ENCODE peak calls at places on chromosome 21, in eight cellular contexts. P is HL-60, G is choroid plexus epithelial cell, V is stomach, J is BE2C, R is neural crest cell, Y is sigmoid colon, W is IMR-90. A is an unnamed sample.

GRCh38 chr21:25573409-25574206 is 33.7 kb downstream of the MRPL39 start:
- DNase-seq in J (peak), R (no peak), G (peak), V (no peak), P (peak), Y (no peak), W (peak), A (no peak)

GRCh38 chr21:38330671-38331070 is 73.9 kb downstream of the KCNJ15 start:
- DNase-seq in P (no peak), R (no peak), G (no peak), V (no peak), Y (no peak), W (no peak), J (no peak), A (no peak)

GRCh38 chr21:25837545-25838263 is 102.9 kb downstream of the GABPA start:
- DNase-seq in G (peak), P (no peak), R (no peak), J (no peak), Y (no peak), W (peak), V (no peak), A (no peak)

GRCh38 chr21:15159382-15160020 is 94.7 kb upstream of the NRIP1 start:
- DNase-seq in J (no peak), R (no peak), V (no peak), P (no peak), G (peak), W (no peak), Y (no peak), A (no peak)

GRCh38 chr21:26140185-26140584 is 30.4 kb downstream of the APP start:
- DNase-seq in J (no peak), P (peak), R (no peak), W (peak), Y (peak), V (peak), G (peak), A (no peak)

GRCh38 chr21:36917487-36918158 is 48.8 kb downstream of the HLCS start:
- DNase-seq in V (peak), Y (no peak), J (no peak), P (no peak), W (peak), G (peak), R (no peak), A (peak)

GRCh38 chr21:15826147-15826780 is 96.5 kb downstream of the USP25 start:
- DNase-seq in P (peak), V (no peak), J (no peak), R (no peak), Y (no peak), W (peak), G (peak), A (no peak)

GRCh38 chr21:26293291-26293946 is 122.8 kb upstream of the APP start:
- DNase-seq in Y (no peak), R (no peak), P (no peak), V (no peak), G (no peak), J (no peak), W (no peak), A (no peak)

GRCh38 chr21:33976082-33976979 is 60.7 kb upstream of the ATP5PO start:
- DNase-seq in J (no peak), W (peak), P (peak), R (no peak), V (no peak), Y (peak), G (peak), A (no peak)

GRCh38 chr21:26954591-26955214 is 12.2 kb downstream of the ADAMTS5 start:
- DNase-seq in G (no peak), W (no peak), R (no peak), V (no peak), Y (no peak), P (no peak), J (no peak), A (peak)

GRCh38 chr21:28142692-28143091 is 850.0 kb downstream of the LTN1 start:
- DNase-seq in G (peak), J (no peak), W (peak), P (peak), R (no peak), Y (no peak), V (no peak), A (no peak)

GRCh38 chr21:25859264-25859931 is 124.6 kb downstream of the GABPA start:
- DNase-seq in R (no peak), J (no peak), Y (no peak), P (no peak), W (peak), G (no peak), V (no peak), A (no peak)

GRCh38 chr21:36163780-36164426 is 7.3 kb downstream of the DOP1B start:
- DNase-seq in P (peak), J (no peak), G (no peak), R (no peak), W (no peak), Y (no peak), V (no peak), A (no peak)

GRCh38 chr21:15050588-15051377 is 14.0 kb downstream of the NRIP1 start:
- DNase-seq in V (no peak), W (no peak), R (no peak), G (no peak), P (no peak), J (no peak), Y (no peak), A (no peak)

GRCh38 chr21:35585155-35585554 is 475.2 kb downstream of the SETD4 start:
- DNase-seq in P (no peak), G (no peak), W (peak), Y (no peak), V (no peak), R (no peak), J (no peak), A (no peak)

GRCh38 chr21:36990508-36991205 is 15.8 kb upstream of the RIPPLY3 start:
- DNase-seq in R (no peak), W (no peak), J (no peak), G (no peak), V (no peak), P (no peak), Y (no peak), A (no peak)

GRCh38 chr21:17911628-17912027 is 92.5 kb upstream of the C21orf91 start:
- DNase-seq in W (peak), Y (no peak), R (no peak), J (no peak), G (peak), V (no peak), P (no peak), A (no peak)

GRCh38 chr21:15894596-15894995 is 164.8 kb downstream of the USP25 start:
- DNase-seq in P (no peak), Y (no peak), G (peak), J (no peak), V (no peak), W (peak), R (no peak), A (no peak)

GRCh38 chr21:26769613-26770188 is 75.5 kb downstream of the ADAMTS1 start:
- DNase-seq in V (no peak), R (no peak), J (peak), G (peak), Y (no peak), W (peak), P (no peak), A (no peak)

GRCh38 chr21:45235488-45235887 is 52.2 kb downstream of the POFUT2 start:
- DNase-seq in W (no peak), G (no peak), P (no peak), Y (no peak), R (no peak), V (no peak), J (no peak), A (no peak)

GRCh38 chr21:45234127-45234526 is 53.6 kb downstream of the POFUT2 start:
- DNase-seq in P (no peak), W (no peak), Y (no peak), J (no peak), V (no peak), G (no peak), R (no peak), A (no peak)

GRCh38 chr21:45236481-45236880 is 51.2 kb downstream of the POFUT2 start:
- DNase-seq in V (no peak), Y (no peak), P (peak), R (no peak), G (no peak), W (no peak), J (no peak), A (no peak)

DNA sequence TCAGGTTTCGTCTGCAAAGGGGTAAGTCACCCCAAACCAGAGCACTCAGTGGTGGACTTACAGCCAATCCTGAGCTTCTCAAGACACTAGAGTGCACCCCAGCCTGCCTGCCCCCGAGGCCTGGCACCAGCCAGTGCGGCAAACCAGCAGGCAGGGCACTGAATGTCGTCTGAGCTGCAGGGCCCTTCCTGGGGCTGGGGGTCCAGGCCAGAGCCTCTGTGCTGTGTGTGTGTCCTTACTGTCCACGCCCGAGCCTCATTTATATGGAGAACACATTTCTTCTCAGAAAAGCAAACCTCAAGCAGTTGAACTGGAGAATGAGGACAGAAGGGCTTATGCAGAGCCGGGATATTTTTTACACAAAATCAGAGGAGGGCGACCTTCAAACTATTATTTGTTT is 52.8 kb downstream of the POFUT2 start:
- DNase-seq in V (no peak), P (no peak), W (no peak), Y (no peak), J (no peak), R (no peak), G (no peak), A (no peak)
- TF ChIP-seq CTCF in V (no peak), P (no peak), W (no peak), Y (no peak), J (no peak), R (no peak), G (no peak), A (no peak)

GRCh38 chr21:44511938-44512275 is 28.1 kb downstream of the KRTAP10-1 start:
- DNase-seq in P (no peak), Y (no peak), G (no peak), J (no peak), W (no peak), R (no peak), V (no peak), A (no peak)

GRCh38 chr21:44514218-44514520 is 25.8 kb downstream of the KRTAP10-1 start:
- DNase-seq in J (no peak), G (no peak), P (no peak), W (no peak), R (no peak), V (no peak), Y (no peak), A (no peak)

GRCh38 chr21:44514746-44515358 is 25.1 kb downstream of the KRTAP10-1 start:
- DNase-seq in Y (no peak), P (no peak), W (no peak), V (no peak), R (no peak), J (no peak), G (no peak), A (peak)

GRCh38 chr21:44512496-44513388 is 27.3 kb downstream of the KRTAP10-1 start:
- DNase-seq in J (no peak), G (no peak), W (no peak), R (no peak), V (no peak), Y (no peak), P (no peak), A (peak)

GRCh38 chr21:44513389-44514217 is 26.4 kb downstream of the KRTAP10-1 start:
- DNase-seq in P (no peak), V (no peak), J (no peak), R (no peak), W (no peak), Y (no peak), G (no peak), A (peak)
- TF ChIP-seq CTCF in P (no peak), V (no peak), J (no peak), R (no peak), W (no peak), Y (no peak), G (no peak), A (no peak)

GRCh38 chr21:18951291-18952038 is 547.9 kb upstream of the TMPRSS15 start:
- DNase-seq in Y (no peak), P (peak), R (peak), J (peak), W (no peak), G (peak), V (no peak), A (peak)
- TF ChIP-seq CTCF in Y (no peak), P (peak), R (peak), J (peak), W (no peak), G (peak), V (peak), A (peak)

DNA sequence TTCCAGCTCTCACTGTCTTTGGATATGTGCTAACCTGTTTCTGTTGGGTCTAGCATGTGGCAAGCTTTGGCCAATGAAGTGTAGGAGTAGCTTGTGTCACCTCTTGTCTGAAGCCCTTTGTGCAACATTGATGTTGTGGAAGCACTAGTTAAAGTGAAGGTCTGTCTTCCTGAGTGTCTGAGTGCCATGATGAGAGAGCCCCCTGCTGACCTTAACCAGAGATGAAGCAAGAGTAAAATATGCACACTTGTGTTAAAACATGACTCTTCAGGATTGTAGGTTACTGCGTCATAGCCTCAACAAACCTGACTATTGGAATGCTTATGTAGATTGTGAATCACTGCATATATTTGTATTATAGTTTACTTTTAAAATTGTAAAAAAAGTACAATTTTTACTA is 103.7 kb downstream of the NCAM2 start:
- DNase-seq in G (peak), V (no peak), R (peak), Y (no peak), J (peak), W (peak), P (peak), A (no peak)
- TF ChIP-seq CTCF in G (peak), V (no peak), R (peak), Y (no peak), J (peak), W (peak), P (peak), A (peak)

GRCh38 chr21:32483293-32483595 is 70.7 kb downstream of the EVA1C start:
- DNase-seq in W (no peak), Y (no peak), J (no peak), V (no peak), R (no peak), P (no peak), G (no peak), A (no peak)

GRCh38 chr21:32481875-32482408 is 69.4 kb downstream of the EVA1C start:
- DNase-seq in W (no peak), G (no peak), Y (no peak), R (no peak), J (no peak), V (no peak), P (no peak), A (no peak)

GRCh38 chr21:32480381-32480780 is 67.9 kb downstream of the EVA1C start:
- DNase-seq in R (no peak), G (no peak), W (no peak), V (no peak), P (no peak), Y (no peak), J (no peak), A (no peak)

GRCh38 chr21:32484706-32485380 is 72.3 kb downstream of the EVA1C start:
- DNase-seq in R (no peak), G (no peak), J (no peak), P (peak), W (no peak), V (peak), Y (no peak), A (no peak)

GRCh38 chr21:32482565-32483292 is 70.2 kb downstream of the EVA1C start:
- DNase-seq in V (no peak), P (no peak), G (no peak), Y (no peak), W (no peak), R (no peak), J (no peak), A (no peak)
- TF ChIP-seq CTCF in V (no peak), P (no peak), G (no peak), Y (no peak), W (no peak), R (no peak), J (no peak), A (no peak)

DNA sequence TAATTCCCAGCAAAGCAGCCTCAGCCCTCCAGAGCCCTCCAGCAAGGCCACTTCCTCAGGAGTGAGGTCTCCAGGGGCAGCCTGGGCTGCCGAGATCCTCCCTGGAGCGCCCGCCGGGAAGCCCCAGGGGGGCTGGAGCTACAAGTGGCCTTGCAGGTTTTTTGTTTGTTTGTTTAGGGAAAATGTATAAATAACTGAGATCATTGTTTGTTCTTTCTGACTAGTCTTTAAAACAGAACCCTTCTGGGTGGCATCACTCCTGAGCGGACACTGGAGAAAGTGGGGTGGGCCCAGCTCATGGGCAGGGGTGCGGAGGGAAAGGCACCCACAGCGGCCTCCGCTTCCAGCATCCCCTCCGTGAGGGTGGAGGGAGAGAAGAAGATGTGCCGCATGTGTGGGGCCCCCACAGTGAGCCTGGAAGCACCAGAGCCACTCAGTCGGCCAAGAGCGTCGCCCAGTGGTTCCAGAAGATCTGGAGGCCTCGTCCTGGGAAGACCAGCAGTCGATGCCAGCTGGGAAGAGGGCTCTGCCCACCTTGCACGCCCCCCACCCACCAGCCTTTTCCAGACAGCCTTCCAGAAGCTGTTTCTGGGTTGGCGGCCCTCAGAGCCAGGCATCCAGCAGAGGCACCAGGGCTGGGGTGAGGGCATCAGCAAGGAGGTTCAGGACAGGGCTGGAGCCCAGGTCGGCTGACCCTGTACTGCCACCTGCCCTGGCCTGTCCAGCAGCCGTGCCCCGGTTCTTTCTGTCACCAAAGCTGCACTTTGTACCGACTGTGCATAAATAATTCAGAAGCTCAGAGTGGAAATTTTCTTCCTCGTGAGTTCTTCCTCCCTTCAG is 34.6 kb downstream of the TFF3 start:
- DNase-seq in P (no peak), J (no peak), V (no peak), G (no peak), W (no peak), R (no peak), Y (no peak), A (no peak)
- TF ChIP-seq CTCF in P (no peak), J (no peak), V (no peak), G (no peak), W (no peak), R (no peak), Y (no peak), A (no peak)

GRCh38 chr21:44282370-44282769 is 3.3 kb upstream of the AIRE start:
- DNase-seq in J (no peak), G (no peak), V (no peak), W (no peak), R (no peak), P (no peak), Y (no peak), A (no peak)

GRCh38 chr21:44285547-44285992 is at the start of gene AIRE:
- DNase-seq in R (no peak), W (peak), P (no peak), G (no peak), V (no peak), Y (no peak), J (peak), A (peak)

GRCh38 chr21:44281801-44282200 is 3.9 kb upstream of the AIRE start:
- DNase-seq in R (no peak), G (no peak), Y (no peak), W (no peak), P (no peak), J (no peak), V (no peak), A (no peak)

GRCh38 chr21:44285102-44285501 is 574 bp upstream of the AIRE start:
- DNase-seq in Y (no peak), P (no peak), W (no peak), J (peak), G (no peak), R (no peak), V (no peak), A (peak)

DNA sequence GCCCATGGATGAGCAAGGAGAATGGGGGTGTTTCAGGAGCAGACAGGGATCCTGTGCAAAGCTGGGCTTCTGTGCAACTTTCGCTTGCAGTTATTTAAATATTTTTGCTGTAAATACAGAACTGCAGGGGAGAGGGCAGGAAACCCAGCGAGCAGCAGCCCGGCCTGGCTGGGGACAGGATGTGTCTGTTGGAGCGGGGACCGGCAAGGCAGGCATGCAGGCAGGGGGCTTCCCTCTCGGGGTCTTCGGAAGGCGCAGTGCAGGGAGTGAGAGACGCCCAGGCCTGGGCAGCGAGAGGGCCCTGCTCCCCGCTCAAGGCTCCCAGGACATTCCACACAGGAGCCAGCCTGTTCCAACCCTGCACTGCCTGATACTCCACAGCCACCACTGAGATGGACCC is 1.7 kb upstream of the AIRE start:
- DNase-seq in J (no peak), G (no peak), V (no peak), P (no peak), R (no peak), Y (no peak), W (no peak), A (peak)
- TF ChIP-seq CTCF in J (no peak), G (no peak), V (no peak), P (no peak), R (no peak), Y (no peak), W (no peak), A (no peak)

A was measured in glutamatergic neuron.